ENCODE peak calls at places on chromosomes 6 and 20, in seven cellular contexts. E is cardiac fibroblast; V is IMR-90; F is lower lobe of right lung; O is ovary; L is OCI-LY7; H is CD8-positive, alpha-beta T cell. A is an unnamed sample.
A peak's percentile ranks its signal among the peaks of the same experiment; 100 is the strongest.

GRCh38 chr6:91240878-91241603 is 654.2 kb upstream of the MAP3K7 start:
- DNase-seq in E (no peak), V (no peak), F (no peak), O (no peak), L (peak; percentile 4), H (no peak), A (no peak)

GRCh38 chr6:145887969-145888368 is 73.4 kb upstream of the FBXO30 start:
- DNase-seq in E (peak; percentile 44), V (peak; percentile 42), F (no peak), O (no peak), L (peak; percentile 64), H (no peak), A (no peak)

GRCh38 chr6:56749632-56750151 is 107.0 kb upstream of the DST start:
- DNase-seq in E (peak; percentile 46), V (peak; percentile 89), F (no peak), O (no peak), L (no peak), H (no peak), A (no peak)

GRCh38 chr6:158564243-158565121 is 4.6 kb downstream of the TMEM181 start:
- DNase-seq in E (no peak), V (no peak), F (no peak), O (no peak), L (no peak), H (no peak), A (no peak)

GRCh38 chr6:7604506-7604905 is 14.5 kb downstream of the SNRNP48 start:
- DNase-seq in E (no peak), V (no peak), F (no peak), O (no peak), L (no peak), H (no peak), A (no peak)

GRCh38 chr6:121515615-121516265 is 80.3 kb downstream of the GJA1 start:
- DNase-seq in E (peak; percentile 34), V (peak; percentile 46), F (no peak), O (no peak), L (no peak), H (no peak), A (no peak)

GRCh38 chr6:34709386-34709785 is 12.8 kb upstream of the ILRUN start:
- DNase-seq in E (peak; percentile 95), V (peak; percentile 83), F (peak; percentile 51), O (peak; percentile 94), L (no peak), H (no peak), A (no peak)

GRCh38 chr20:325043-325888 is at the start of gene SOX12:
- DNase-seq in E (peak; percentile 95), V (peak; percentile 87), F (peak; percentile 98), O (peak; percentile 98), L (peak; percentile 94), H (peak; percentile 95), A (peak; percentile 97)

GRCh38 chr20:35952480-35953410 is 1.6 kb downstream of the SCAND1 start:
- DNase-seq in E (peak; percentile 33), V (peak; percentile 66), F (no peak), O (no peak), L (peak; percentile 37), H (no peak), A (no peak)

GRCh38 chr6:18680842-18681241 is 293.7 kb downstream of the RNF144B start:
- DNase-seq in E (no peak), V (no peak), F (no peak), O (no peak), L (no peak), H (no peak), A (no peak)
- TF ChIP-seq CTCF in E (no peak), V (no peak), F (no peak), O (no peak), L (peak; percentile 28), H (no peak), A (no peak)

DNA sequence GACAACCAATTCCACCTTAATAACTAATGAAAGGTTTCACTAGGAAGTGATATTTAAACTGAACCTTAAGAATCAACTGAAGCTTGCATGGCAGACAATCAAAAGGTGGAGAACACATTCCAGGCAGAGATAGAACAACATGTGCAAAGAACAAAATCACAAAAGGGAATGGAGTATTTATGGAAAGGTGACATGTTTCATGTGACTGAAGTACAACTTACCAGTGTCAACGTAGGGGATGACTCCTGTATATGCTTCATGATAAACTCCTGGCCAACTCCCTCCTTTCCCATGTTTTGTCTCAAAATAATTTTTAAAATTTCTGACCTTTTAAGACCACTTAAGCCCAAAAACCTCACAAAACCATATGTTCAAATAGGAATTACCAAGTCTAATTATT is 6.6 kb downstream of the PLN start:
- DNase-seq in E (no peak), V (no peak), F (no peak), O (no peak), L (no peak), H (no peak), A (no peak)
- TF ChIP-seq CTCF in E (no peak), V (no peak), F (no peak), O (no peak), L (no peak), H (no peak), A (no peak)

GRCh38 chr6:33672808-33673207 is 38.7 kb downstream of the UQCC2 start:
- DNase-seq in E (peak; percentile 96), V (peak; percentile 95), F (no peak), O (peak; percentile 89), L (peak; percentile 43), H (no peak), A (peak; percentile 92)
- TF ChIP-seq CTCF in E (peak; percentile 63), V (peak; percentile 63), F (peak; percentile 44), O (peak; percentile 40), L (peak; percentile 44), H (no peak), A (peak; percentile 79)

DNA sequence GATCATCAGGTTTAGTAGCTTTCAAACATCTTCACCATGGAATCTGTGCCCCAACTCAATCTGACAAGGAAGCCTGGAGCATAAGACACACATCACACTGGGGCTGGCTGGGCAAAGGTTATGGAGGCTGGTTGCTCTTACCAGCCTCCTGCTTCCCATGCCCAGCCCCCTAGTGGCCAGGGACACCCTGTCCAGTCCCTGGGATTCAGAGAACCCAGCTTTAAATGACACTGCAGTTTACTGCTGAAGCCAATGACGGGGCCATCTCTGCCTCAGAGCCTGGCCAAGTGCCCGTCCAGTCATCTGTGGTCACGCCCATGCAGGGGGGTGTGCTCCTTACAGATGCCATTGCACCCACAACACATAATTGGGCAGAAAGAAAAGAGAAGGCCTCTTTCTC is 272.9 kb downstream of the SMOC2 start:
- DNase-seq in E (peak; percentile 12), V (no peak), F (no peak), O (no peak), L (no peak), H (no peak), A (no peak)
- TF ChIP-seq CTCF in E (peak; percentile 30), V (no peak), F (peak; percentile 27), O (no peak), L (no peak), H (no peak), A (no peak)

A was measured in tibial nerve.